ENCODE peak calls at places on chromosomes 7 and 10, in six cellular contexts. L is upper lobe of right lung; H is erythroblast; U is amygdala; R is Kasumi-1; T is naive thymus-derived CD4-positive, alpha-beta T cell. D is an unnamed sample.

GRCh38 chr10:62248465-62248864 is 20.2 kb downstream of the RTKN2 start:
- DNase-seq in U (no peak), T (no peak), H (no peak), R (peak; percentile 28), L (no peak), D (peak; percentile 28)

GRCh38 chr7:73809454-73810090 is 21.2 kb upstream of the CLDN4 start:
- DNase-seq in U (no peak), H (no peak), T (no peak), R (no peak), L (peak; percentile 64), D (peak; percentile 65)

GRCh38 chr10:43782814-43783213 is 134.1 kb upstream of the ZNF32 start:
- DNase-seq in U (no peak), H (no peak), T (no peak), R (no peak), L (no peak), D (no peak)

GRCh38 chr7:2017483-2017891 is 215.3 kb downstream of the MAD1L1 start:
- DNase-seq in R (no peak), T (no peak), L (no peak), U (no peak), H (no peak), D (no peak)

GRCh38 chr7:120740348-120740747 is 117.6 kb downstream of the TSPAN12 start:
- DNase-seq in R (no peak), T (no peak), H (no peak), L (no peak), U (no peak), D (peak; percentile 69)

GRCh38 chr10:480928-481551 is 208.4 kb downstream of the DIP2C start:
- DNase-seq in R (no peak), H (peak; percentile 13), L (peak; percentile 47), T (no peak), U (peak; percentile 64), D (peak; percentile 83)

GRCh38 chr10:120978589-120979252 is 127.6 kb downstream of the WDR11 start:
- DNase-seq in T (no peak), H (no peak), R (no peak), U (no peak), L (no peak), D (no peak)

GRCh38 chr7:109009636-109010035 is 440.0 kb downstream of the DNAJB9 start:
- DNase-seq in L (no peak), H (no peak), T (no peak), U (no peak), R (no peak), D (no peak)

GRCh38 chr10:122373713-122374112 is 795 bp upstream of the PLEKHA1 start:
- DNase-seq in R (no peak), U (peak; percentile 53), T (no peak), H (no peak), L (no peak), D (peak; percentile 52)

GRCh38 chr7:158561659-158562058 is 26.0 kb downstream of the PTPRN2 start:
- DNase-seq in T (no peak), H (no peak), R (no peak), L (no peak), U (no peak), D (no peak)

GRCh38 chr10:559767-560047 is 129.8 kb downstream of the DIP2C start:
- DNase-seq in T (no peak), H (no peak), U (no peak), R (no peak), L (no peak), D (no peak)

GRCh38 chr10:132826524-132827422 is 40.8 kb upstream of the NKX6-2 start:
- DNase-seq in U (no peak), H (no peak), T (no peak), L (no peak), R (no peak), D (no peak)